ENCODE peak calls at places on chromosomes 11 and 22, in eight cellular contexts. Q, H, P, W, J, K, V and G are unnamed samples.

GRCh38 chr11:33701302-33701701 is 676 bp upstream of the C11orf91 start:
- DNase-seq in K (no peak), J (no peak), Q (no peak), W (no peak), P (no peak), H (no peak), V (no peak), G (no peak)

GRCh38 chr11:134200688-134201087 is 23.1 kb downstream of the NCAPD3 start:
- DNase-seq in J (no peak), P (no peak), W (no peak), V (no peak), H (no peak), K (no peak), Q (no peak), G (no peak)

GRCh38 chr11:123302751-123303195 is 107.7 kb upstream of the CLMP start:
- DNase-seq in W (no peak), Q (no peak), H (no peak), P (peak), J (no peak), K (no peak), V (no peak), G (no peak)

GRCh38 chr11:118622376-118623290 is 15.2 kb downstream of the PHLDB1 start:
- DNase-seq in V (no peak), K (peak), Q (no peak), W (no peak), H (no peak), J (no peak), P (peak), G (no peak)

GRCh38 chr11:134665571-134666268 is 253.7 kb upstream of the B3GAT1 start:
- DNase-seq in Q (no peak), H (no peak), K (no peak), J (no peak), W (peak), P (no peak), V (no peak), G (no peak)

GRCh38 chr22:25404556-25404922 is 159.9 kb upstream of the GRK3 start:
- DNase-seq in H (no peak), Q (no peak), V (no peak), K (peak), P (no peak), W (no peak), J (no peak), G (peak)

GRCh38 chr11:33694346-33695050 is 6.1 kb downstream of the C11orf91 start:
- DNase-seq in P (no peak), Q (no peak), W (no peak), J (no peak), K (no peak), V (no peak), H (no peak), G (no peak)

GRCh38 chr11:64534950-64535349 is 56.1 kb upstream of the SLC22A12 start:
- DNase-seq in V (no peak), W (no peak), Q (no peak), J (no peak), H (no peak), P (no peak), K (no peak), G (no peak)

GRCh38 chr11:27367881-27368280 is 4.9 kb upstream of the CCDC34 start:
- DNase-seq in K (no peak), V (no peak), J (no peak), H (no peak), W (no peak), Q (no peak), P (no peak), G (no peak)

GRCh38 chr11:69744435-69744834 is 30.7 kb downstream of the FGF4 start:
- DNase-seq in H (no peak), V (peak), K (no peak), Q (no peak), P (peak), W (no peak), J (no peak), G (peak)

GRCh38 chr11:86068138-86068861 is 584 bp downstream of the PICALM start:
- DNase-seq in P (peak), Q (peak), H (peak), J (peak), K (no peak), W (peak), V (no peak), G (peak)

GRCh38 chr22:42833104-42833503 is 24.0 kb downstream of the ARFGAP3 start:
- DNase-seq in K (no peak), Q (no peak), P (no peak), H (no peak), J (no peak), W (no peak), V (no peak), G (no peak)

GRCh38 chr11:35178067-35178805 is 39.3 kb downstream of the CD44 start:
- DNase-seq in K (no peak), V (no peak), H (no peak), Q (no peak), P (no peak), J (no peak), W (no peak), G (no peak)

GRCh38 chr11:72700026-72700610 is 25.9 kb upstream of the PDE2A start:
- DNase-seq in V (no peak), H (no peak), W (no peak), P (peak), Q (no peak), J (no peak), K (no peak), G (no peak)

GRCh38 chr11:76668362-76669155 is 2.0 kb downstream of the LRRC32 start:
- DNase-seq in K (peak), V (no peak), H (no peak), Q (no peak), J (no peak), W (no peak), P (no peak), G (no peak)

GRCh38 chr11:75133976-75134375 is 16.9 kb upstream of the SLCO2B1 start:
- DNase-seq in V (no peak), H (no peak), W (no peak), Q (no peak), P (no peak), K (no peak), J (no peak), G (no peak)

GRCh38 chr22:38700271-38700788 is 413 bp downstream of the JOSD1 start:
- DNase-seq in J (peak), V (no peak), K (peak), W (peak), H (no peak), P (peak), Q (peak), G (peak)

GRCh38 chr11:13448876-13449275 is 14.1 kb downstream of the BTBD10 start:
- DNase-seq in P (peak), Q (no peak), V (no peak), W (no peak), K (no peak), H (no peak), J (no peak), G (no peak)

GRCh38 chr11:15471709-15472404 is 357.1 kb downstream of the INSC start:
- DNase-seq in P (no peak), Q (no peak), K (no peak), W (no peak), J (no peak), H (no peak), V (no peak), G (no peak)

GRCh38 chr11:40445391-40445790 is 1014.1 kb downstream of the LRRC4C start:
- DNase-seq in P (no peak), V (no peak), W (no peak), J (no peak), K (no peak), Q (no peak), H (no peak), G (no peak)

GRCh38 chr22:31681625-31682345 is 19.8 kb upstream of the PISD start:
- DNase-seq in H (no peak), W (no peak), Q (no peak), K (peak), J (no peak), V (peak), P (peak), G (no peak)

GRCh38 chr11:61880050-61880449 is 11.3 kb downstream of the FADS3 start:
- DNase-seq in P (no peak), H (no peak), J (no peak), V (no peak), W (no peak), K (no peak), Q (no peak), G (no peak)

GRCh38 chr11:134504146-134504905 is 92.3 kb upstream of the B3GAT1 start:
- DNase-seq in Q (peak), P (no peak), W (peak), J (no peak), H (no peak), V (no peak), K (no peak), G (no peak)

GRCh38 chr11:112694813-112695212 is 266.4 kb upstream of the NCAM1 start:
- DNase-seq in V (no peak), K (no peak), J (no peak), W (no peak), Q (no peak), H (no peak), P (peak), G (no peak)

GRCh38 chr11:970319-970871 is 44.7 kb downstream of the AP2A2 start:
- DNase-seq in V (no peak), K (no peak), H (no peak), J (no peak), Q (no peak), W (no peak), P (no peak), G (no peak)

GRCh38 chr11:117766576-117766975 is 30.4 kb downstream of the DSCAML1 start:
- DNase-seq in J (no peak), P (no peak), K (no peak), H (no peak), V (no peak), Q (no peak), W (no peak), G (no peak)

GRCh38 chr11:65225284-65226102 is 36.3 kb upstream of the POLA2 start:
- DNase-seq in V (peak), H (peak), P (peak), J (peak), W (peak), K (peak), Q (peak), G (peak)

GRCh38 chr11:45451766-45452440 is 165.8 kb upstream of the SYT13 start:
- DNase-seq in J (no peak), P (peak), Q (no peak), H (no peak), K (no peak), V (no peak), W (no peak), G (no peak)

GRCh38 chr11:123145661-123146060 is 49.4 kb downstream of the CLMP start:
- DNase-seq in J (no peak), K (peak), H (no peak), P (no peak), W (no peak), V (no peak), Q (no peak), G (no peak)

GRCh38 chr11:65355776-65356393 is 1.3 kb downstream of the TIGD3 start:
- DNase-seq in W (no peak), Q (no peak), H (no peak), J (peak), P (peak), K (peak), V (no peak), G (peak)

GRCh38 chr11:267491-267994 is 10.7 kb upstream of the NLRP6 start:
- DNase-seq in Q (peak), H (no peak), P (no peak), J (peak), W (peak), K (no peak), V (no peak), G (no peak)

GRCh38 chr11:10181811-10182210 is 112.2 kb downstream of the SBF2 start:
- DNase-seq in P (peak), H (no peak), Q (no peak), J (no peak), V (no peak), W (no peak), K (no peak), G (no peak)
- TF ChIP-seq CTCF in P (no peak), H (peak), Q (peak), J (no peak), V (peak), W (no peak), K (no peak), G (peak)

GRCh38 chr22:44909241-44909640 is 100.6 kb downstream of the PHF21B start:
- DNase-seq in V (no peak), W (no peak), H (no peak), P (no peak), J (no peak), K (no peak), Q (peak), G (no peak)

GRCh38 chr22:44915441-44915840 is 94.4 kb downstream of the PHF21B start:
- DNase-seq in K (peak), P (no peak), V (no peak), Q (peak), H (no peak), J (no peak), W (no peak), G (no peak)

GRCh38 chr22:44916281-44917231 is 93.2 kb downstream of the PHF21B start:
- DNase-seq in Q (peak), P (no peak), H (no peak), K (peak), J (no peak), V (no peak), W (no peak), G (no peak)

GRCh38 chr22:44914026-44914721 is 95.6 kb downstream of the PHF21B start:
- DNase-seq in J (no peak), K (peak), Q (peak), V (no peak), H (no peak), W (no peak), P (no peak), G (no peak)

DNA sequence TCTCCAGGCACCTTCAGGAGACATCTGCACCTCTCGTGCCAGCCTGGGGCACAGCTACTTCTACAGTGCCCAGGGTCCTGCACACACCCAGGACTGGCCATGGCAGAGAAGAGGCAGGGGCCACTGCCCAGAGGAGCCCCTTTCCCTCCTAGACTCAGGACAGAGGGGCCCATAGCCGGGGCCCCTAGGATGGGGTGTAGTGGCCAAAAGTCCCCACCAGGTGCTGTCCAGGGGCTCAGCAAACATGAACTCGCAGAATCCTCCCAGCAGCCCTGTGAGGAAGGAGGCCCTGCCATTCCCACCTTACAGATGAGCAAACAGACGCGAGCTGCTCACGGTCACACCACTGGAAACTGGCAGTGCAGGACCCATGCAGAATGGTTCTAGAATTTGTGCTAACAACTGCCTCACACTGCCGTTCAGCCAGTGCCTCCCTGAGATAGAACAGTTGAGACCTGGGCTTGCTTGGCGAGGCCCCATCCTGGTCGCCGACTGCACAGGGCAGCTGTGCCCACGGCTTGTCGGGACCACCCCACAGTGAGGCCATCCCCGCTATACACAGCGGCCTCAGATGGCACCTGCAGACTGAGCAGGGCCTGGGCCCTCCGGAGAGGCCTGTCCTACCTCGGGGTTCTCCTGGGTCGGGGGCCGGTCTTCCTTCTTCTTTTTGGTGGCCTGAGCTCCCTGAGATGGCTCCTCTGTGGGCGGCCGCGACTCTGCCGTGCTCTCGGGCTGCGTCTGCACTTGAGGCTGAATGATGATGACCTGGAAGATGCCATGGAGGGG is 96.4 kb downstream of the PHF21B start:
- DNase-seq in Q (peak), J (no peak), K (peak), H (no peak), W (no peak), V (no peak), P (no peak), G (no peak)
- TF ChIP-seq CTCF in Q (no peak), J (no peak), K (no peak), H (no peak), W (no peak), V (no peak), P (no peak), G (peak)

DNA sequence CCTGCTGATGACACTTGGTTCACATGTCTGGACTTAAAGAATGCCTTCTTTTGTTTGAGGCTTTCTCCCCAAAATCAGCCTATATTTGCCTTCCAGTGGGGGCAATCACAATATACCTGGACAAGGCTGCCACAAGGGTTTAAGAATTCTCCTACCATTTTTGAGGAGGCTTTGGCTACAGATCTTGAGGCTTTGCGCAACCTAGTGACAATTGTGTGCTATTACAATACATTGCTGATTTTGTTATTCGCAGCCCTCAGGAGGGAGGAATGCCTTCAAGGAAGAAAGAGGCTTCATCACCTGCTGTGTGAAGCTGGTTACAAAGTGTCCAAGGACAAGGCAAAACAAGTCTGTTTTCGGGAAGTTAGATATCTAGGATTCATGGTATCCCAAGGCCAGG is 50.8 kb upstream of the OR4C15 start:
- DNase-seq in H (no peak), K (no peak), W (no peak), Q (no peak), P (no peak), J (no peak), V (no peak), G (no peak)
- TF ChIP-seq CTCF in H (no peak), K (no peak), W (no peak), Q (no peak), P (no peak), J (no peak), V (no peak), G (no peak)

GRCh38 chr11:93536346-93536871 is 6.8 kb downstream of the SMCO4 start:
- DNase-seq in K (no peak), Q (no peak), P (no peak), V (no peak), W (no peak), H (no peak), J (no peak), G (no peak)
- TF ChIP-seq CTCF in K (no peak), Q (no peak), P (no peak), V (no peak), W (no peak), H (no peak), J (no peak), G (peak)

GRCh38 chr11:7251836-7252682 is at the start of gene SYT9:
- DNase-seq in K (peak), Q (peak), W (peak), J (peak), H (peak), P (peak), V (no peak), G (peak)
- TF ChIP-seq CTCF in K (no peak), Q (no peak), W (no peak), J (no peak), H (peak), P (no peak), V (no peak), G (no peak)

DNA sequence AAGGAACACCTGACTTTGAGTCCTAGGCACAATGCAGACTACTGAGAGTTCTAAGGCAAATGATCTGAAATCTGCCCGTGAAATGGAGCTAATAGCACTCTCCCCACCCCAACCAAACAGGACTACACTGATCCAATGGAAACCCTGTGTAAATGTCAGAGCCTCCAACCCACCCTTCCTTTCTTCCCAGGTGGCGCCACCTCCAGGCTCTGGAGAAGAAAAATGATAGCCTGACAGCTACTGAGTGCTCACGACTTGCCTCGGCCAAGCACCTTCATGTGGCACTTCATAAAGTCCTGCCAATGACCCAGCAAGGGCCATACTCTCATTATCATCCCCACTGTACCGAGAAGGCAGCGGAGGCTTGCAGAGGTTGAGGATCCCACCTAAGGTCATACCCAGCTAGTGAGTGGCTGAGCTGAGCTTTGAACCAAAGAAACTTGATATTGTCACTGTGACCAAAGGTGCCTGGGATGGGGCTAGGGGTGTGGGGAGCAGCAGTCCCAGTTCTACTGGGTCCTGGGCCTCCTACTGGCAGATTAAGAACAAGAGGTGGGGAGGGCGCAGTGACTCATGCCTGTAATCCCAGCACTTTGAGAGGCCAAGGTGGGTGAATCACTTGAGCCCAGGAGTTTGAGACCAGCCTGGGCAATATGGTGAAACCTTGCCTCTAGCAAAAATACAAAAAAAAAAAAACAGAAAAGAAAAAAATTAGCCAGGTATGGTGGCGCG is 20.5 kb downstream of the TST start:
- DNase-seq in K (no peak), H (no peak), V (no peak), J (no peak), P (no peak), Q (no peak), W (no peak), G (no peak)
- TF ChIP-seq CTCF in K (no peak), H (no peak), V (no peak), J (no peak), P (no peak), Q (no peak), W (no peak), G (no peak)

GRCh38 chr11:99911116-99911515 is 776.0 kb upstream of the ARHGAP42 start:
- DNase-seq in J (no peak), W (no peak), H (no peak), V (no peak), K (no peak), P (no peak), Q (no peak), G (no peak)
- TF ChIP-seq CTCF in J (no peak), W (no peak), H (peak), V (no peak), K (no peak), P (no peak), Q (no peak), G (no peak)

DNA sequence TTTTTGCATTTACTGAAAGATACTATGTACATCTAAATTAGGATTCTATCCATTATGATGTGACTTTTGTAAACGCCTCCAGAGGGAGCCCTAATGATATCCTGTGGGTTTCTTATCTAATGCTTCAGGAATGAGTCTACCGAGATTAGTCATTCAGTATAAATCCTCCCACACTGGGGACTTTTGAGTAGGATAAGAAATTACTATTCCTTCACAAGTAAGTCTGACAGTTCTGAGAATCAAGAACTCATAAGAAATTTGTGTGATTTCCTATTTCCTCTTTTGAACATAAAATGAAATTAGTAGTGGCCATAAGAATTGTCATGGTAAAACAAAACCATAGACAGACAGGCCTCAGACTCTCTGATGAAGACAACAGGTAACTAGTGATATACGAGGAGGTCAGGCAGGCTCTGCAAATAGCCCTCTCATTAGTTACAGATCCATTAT is 10.0 kb upstream of the OR5M1 start:
- DNase-seq in Q (no peak), W (no peak), J (peak), H (no peak), K (no peak), P (peak), V (no peak), G (peak)
- TF ChIP-seq CTCF in Q (peak), W (no peak), J (peak), H (peak), K (no peak), P (peak), V (peak), G (no peak)

GRCh38 chr22:22351366-22351765 is 106.8 kb downstream of the VPREB1 start:
- DNase-seq in H (no peak), P (no peak), Q (no peak), V (no peak), J (no peak), W (no peak), K (no peak), G (no peak)
- TF ChIP-seq CTCF in H (no peak), P (no peak), Q (no peak), V (no peak), J (no peak), W (no peak), K (no peak), G (no peak)